ENCODE peak calls at places on chromosomes 6 and 20, in four cellular contexts. E is body of pancreas, O is ovary, F is brain microvascular endothelial cell. G is an unnamed sample.

GRCh38 chr6:151702851-151703629 is 104.4 kb upstream of the ESR1 start:
- DNase-seq in E (no peak), O (no peak), F (no peak), G (no peak)

GRCh38 chr20:14691994-14692393 is 354.6 kb upstream of the FLRT3 start:
- DNase-seq in E (no peak), O (no peak), F (no peak), G (no peak)

GRCh38 chr20:24761220-24762065 is 187.6 kb upstream of the CST7 start:
- DNase-seq in E (no peak), O (no peak), F (no peak), G (no peak)

GRCh38 chr6:41286544-41287346 is at the start of gene TREM1:
- DNase-seq in E (peak), O (no peak), F (peak), G (no peak)

GRCh38 chr20:57264151-57264792 is 2.2 kb downstream of the BMP7 start:
- DNase-seq in E (peak), O (no peak), F (no peak), G (no peak)

GRCh38 chr6:149246691-149247384 is 70.7 kb upstream of the TAB2 start:
- DNase-seq in E (no peak), O (no peak), F (no peak), G (no peak)

GRCh38 chr6:34771727-34772126 is 14.4 kb downstream of the SNRPC start:
- DNase-seq in E (no peak), O (no peak), F (peak), G (peak)

GRCh38 chr20:52279667-52280180 is 88.1 kb upstream of the ZFP64 start:
- DNase-seq in E (no peak), O (no peak), F (no peak), G (no peak)

GRCh38 chr6:39314273-39314790 is at the start of gene KCNK17:
- DNase-seq in E (no peak), O (no peak), F (no peak), G (no peak)

GRCh38 chr20:8315639-8316573 is 183.8 kb downstream of the PLCB1 start:
- DNase-seq in E (peak), O (no peak), F (no peak), G (no peak)

GRCh38 chr6:17280552-17281090 is 540 bp upstream of the RBM24 start:
- DNase-seq in E (peak), O (peak), F (peak), G (no peak)

GRCh38 chr6:106163446-106163965 is 77.4 kb downstream of the PRDM1 start:
- DNase-seq in E (peak), O (no peak), F (peak), G (no peak)

GRCh38 chr6:27553123-27553904 is 80.4 kb upstream of the ZNF184 start:
- DNase-seq in E (no peak), O (no peak), F (peak), G (no peak)
- TF ChIP-seq CTCF in E (no peak), O (no peak), F (no peak), G (no peak)

GRCh38 chr6:99603421-99604160 is 3.0 kb upstream of the PRDM13 start:
- DNase-seq in E (no peak), O (no peak), F (no peak), G (no peak)

GRCh38 chr6:99605911-99606669 is 543 bp upstream of the PRDM13 start:
- DNase-seq in E (no peak), O (no peak), F (no peak), G (no peak)

GRCh38 chr6:99602519-99603420 is 3.9 kb upstream of the PRDM13 start:
- DNase-seq in E (no peak), O (no peak), F (no peak), G (no peak)

GRCh38 chr6:99605074-99605726 is 1.4 kb upstream of the PRDM13 start:
- DNase-seq in E (no peak), O (no peak), F (no peak), G (no peak)

DNA sequence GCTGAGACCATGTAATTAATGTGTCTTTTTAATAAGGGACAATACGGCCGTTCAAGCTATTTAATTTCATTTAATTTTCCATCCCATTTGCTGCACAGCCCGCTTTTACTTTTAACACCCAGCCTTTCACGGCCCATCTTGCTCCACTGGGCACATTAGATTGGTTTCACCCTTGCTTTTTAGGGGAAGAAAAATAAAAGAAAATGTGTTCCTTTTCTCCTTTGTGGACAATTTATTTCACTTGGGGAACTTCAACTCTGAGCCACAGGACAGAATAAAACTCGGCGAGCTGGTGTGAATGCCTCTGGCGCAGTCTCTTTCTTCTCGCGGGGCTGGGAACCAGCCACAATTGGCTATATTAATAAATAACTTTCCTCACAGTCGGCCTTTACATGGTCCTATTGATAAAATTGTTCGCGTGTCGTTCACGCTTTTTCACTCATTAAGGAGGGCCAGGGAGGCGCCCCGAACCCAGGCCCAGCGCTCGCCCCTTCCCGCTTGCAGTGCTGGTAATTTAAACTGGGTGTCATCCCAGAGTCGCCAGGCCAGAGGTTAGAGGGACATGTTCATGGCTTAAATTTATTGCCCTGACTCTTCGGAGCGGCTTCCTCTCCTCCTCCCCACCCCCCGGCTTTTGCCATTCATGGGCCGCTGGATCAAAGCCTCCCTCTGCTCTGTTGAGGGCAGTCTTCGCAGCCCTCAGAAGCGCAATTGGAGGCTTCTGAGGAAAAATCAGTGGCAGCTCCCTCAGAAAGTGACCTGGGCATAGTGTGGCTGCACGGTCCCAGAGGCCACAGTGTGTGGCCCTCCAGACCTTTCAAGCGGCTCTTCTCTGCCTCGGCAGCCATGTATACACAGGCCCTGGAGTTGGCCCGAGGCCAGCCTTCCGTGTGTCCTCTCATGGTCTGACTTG is 2.2 kb upstream of the PRDM13 start:
- DNase-seq in E (no peak), O (no peak), F (no peak), G (no peak)
- TF ChIP-seq CTCF in E (no peak), O (no peak), F (no peak), G (no peak)

DNA sequence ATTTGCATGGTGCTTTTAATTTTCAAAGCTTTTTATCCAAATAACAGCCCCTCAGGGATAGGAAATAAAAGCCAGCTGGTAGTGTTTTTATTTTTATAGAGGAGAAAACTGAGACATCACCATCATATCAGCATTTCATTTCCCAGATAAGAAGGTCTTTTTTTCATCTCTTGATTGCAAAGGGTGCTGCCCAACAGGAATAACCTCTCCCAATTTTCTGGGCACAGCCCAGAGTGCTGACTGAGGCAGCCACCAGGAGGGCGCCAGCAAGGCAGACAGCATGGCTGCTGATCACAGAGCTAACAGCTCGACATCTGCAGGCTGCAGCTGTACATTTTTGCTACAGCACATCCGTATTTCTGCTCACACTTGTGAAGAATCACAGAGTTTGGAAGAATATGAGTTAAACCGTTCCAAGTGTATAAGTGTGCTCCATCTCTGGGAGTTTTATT is 85.7 kb upstream of the C20orf144 start:
- DNase-seq in E (no peak), O (no peak), F (no peak), G (no peak)
- TF ChIP-seq CTCF in E (no peak), O (no peak), F (peak), G (peak)

GRCh38 chr6:32086661-32087573 is 22.2 kb downstream of the TNXB start:
- DNase-seq in E (no peak), O (peak), F (peak), G (no peak)
- TF ChIP-seq CTCF in E (no peak), O (no peak), F (no peak), G (peak)

G was measured in AG04449.